ENCODE peak calls at places on chromosome 18, in six cellular contexts. E is colonic mucosa; K is endodermal cell; V is kidney tubule cell; R is foreskin fibroblast; Y is stimulated activated CD4-positive, alpha-beta T cell treated with anti-CD3 and anti-CD28 coated beads, Interleukin-15, amount 100 ng/mL, for 1 hour. J is an unnamed sample.

GRCh38 chr18:74468547-74469014 is 11.5 kb upstream of the DIPK1C start:
- DNase-seq in E (no peak), K (no peak), V (peak; percentile 31), R (no peak), Y (no peak), J (no peak)

GRCh38 chr18:33761363-33761762 is 183.3 kb downstream of the ASXL3 start:
- DNase-seq in E (no peak), K (no peak), V (peak; percentile 23), R (no peak), Y (no peak), J (no peak)

GRCh38 chr18:61824733-61825363 is 68.0 kb downstream of the RNF152 start:
- DNase-seq in E (no peak), K (no peak), V (no peak), R (no peak), Y (no peak), J (no peak)

GRCh38 chr18:49473721-49474120 is 13.3 kb upstream of the DYM start:
- DNase-seq in E (no peak), K (no peak), V (no peak), R (no peak), Y (no peak), J (no peak)

GRCh38 chr18:24878289-24878688 is 417.9 kb downstream of the HRH4 start:
- DNase-seq in E (no peak), K (no peak), V (peak; percentile 23), R (peak; percentile 45), Y (no peak), J (no peak)

GRCh38 chr18:48994044-48994651 is 43.4 kb upstream of the SMAD7 start:
- DNase-seq in E (no peak), K (no peak), V (peak; percentile 89), R (peak; percentile 59), Y (no peak), J (no peak)

GRCh38 chr18:24964213-24964612 is 387.8 kb downstream of the ZNF521 start:
- DNase-seq in E (peak; percentile 60), K (peak; percentile 78), V (no peak), R (peak; percentile 22), Y (no peak), J (no peak)

GRCh38 chr18:8607776-8608682 is 1.2 kb upstream of the RAB12 start:
- DNase-seq in E (no peak), K (no peak), V (peak; percentile 61), R (peak; percentile 55), Y (no peak), J (peak; percentile 7)

GRCh38 chr18:2451556-2451955 is 119.7 kb downstream of the METTL4 start:
- DNase-seq in E (no peak), K (no peak), V (no peak), R (no peak), Y (no peak), J (no peak)

GRCh38 chr18:22503803-22504202 is 86.1 kb upstream of the CTAGE1 start:
- DNase-seq in E (no peak), K (no peak), V (no peak), R (peak; percentile 89), Y (no peak), J (no peak)

GRCh38 chr18:47120428-47120827 is 29.9 kb downstream of the HDHD2 start:
- DNase-seq in E (no peak), K (no peak), V (no peak), R (no peak), Y (no peak), J (no peak)

GRCh38 chr18:74146756-74147155 is 878 bp downstream of the FBXO15 start:
- DNase-seq in E (no peak), K (no peak), V (no peak), R (peak; percentile 14), Y (no peak), J (no peak)

GRCh38 chr18:26356045-26356785 is 130.0 kb downstream of the TAF4B start:
- DNase-seq in E (no peak), K (no peak), V (no peak), R (no peak), Y (no peak), J (no peak)

GRCh38 chr18:55869547-55869946 is 281.6 kb upstream of the TCF4 start:
- DNase-seq in E (no peak), K (no peak), V (no peak), R (no peak), Y (no peak), J (no peak)

GRCh38 chr18:23212161-23212560 is 76.9 kb downstream of the CABLES1 start:
- DNase-seq in E (no peak), K (no peak), V (no peak), R (no peak), Y (no peak), J (no peak)

GRCh38 chr18:51191139-51191717 is 6.3 kb downstream of the MEX3C start:
- DNase-seq in E (no peak), K (no peak), V (no peak), R (no peak), Y (no peak), J (no peak)

GRCh38 chr18:78138993-78139496 is 840.6 kb upstream of the SALL3 start:
- DNase-seq in E (no peak), K (peak; percentile 83), V (no peak), R (no peak), Y (no peak), J (no peak)

GRCh38 chr18:3454365-3455089 is 4.6 kb downstream of the TGIF1 start:
- DNase-seq in E (peak; percentile 71), K (peak; percentile 79), V (peak; percentile 79), R (no peak), Y (no peak), J (peak; percentile 29)

GRCh38 chr18:62324917-62325805 is at the start of gene TNFRSF11A:
- DNase-seq in E (peak; percentile 80), K (peak; percentile 93), V (peak; percentile 70), R (no peak), Y (peak; percentile 33), J (no peak)

J was measured in stimulated activated naive CD4-positive, alpha-beta T cell.